ENCODE peak calls at places on chromosomes 12 and 14, in five cellular contexts. J, S, P, A and M are unnamed samples.

GRCh38 chr12:130715996-130716917 is at the start of gene RIMBP2:
- DNase-seq in J (peak), S (no peak), P (peak), A (no peak), M (peak)

GRCh38 chr14:68703093-68703492 is 89.8 kb downstream of the ZFP36L1 start:
- DNase-seq in J (no peak), S (no peak), P (no peak), A (no peak), M (no peak)

GRCh38 chr14:89757313-89757939 is 197.1 kb downstream of the EFCAB11 start:
- DNase-seq in J (no peak), S (no peak), P (no peak), A (no peak), M (no peak)

GRCh38 chr12:47741340-47741703 is 16.0 kb upstream of the ENDOU start:
- DNase-seq in J (peak), S (peak), P (no peak), A (no peak), M (peak)

GRCh38 chr12:82517027-82517426 is 158.7 kb downstream of the METTL25 start:
- DNase-seq in J (no peak), S (no peak), P (no peak), A (no peak), M (no peak)

GRCh38 chr12:131862994-131863710 is 31.3 kb upstream of the ULK1 start:
- DNase-seq in J (no peak), S (no peak), P (no peak), A (no peak), M (no peak)

GRCh38 chr14:59869381-59870255 is 958 bp downstream of the RTN1 start:
- DNase-seq in J (no peak), S (no peak), P (peak), A (no peak), M (no peak)

GRCh38 chr12:47900480-47901129 is 4.2 kb downstream of the VDR start:
- DNase-seq in J (no peak), S (no peak), P (no peak), A (no peak), M (no peak)

GRCh38 chr14:92500491-92500941 is 13.1 kb upstream of the RIN3 start:
- DNase-seq in J (no peak), S (no peak), P (peak), A (no peak), M (peak)

GRCh38 chr14:49966304-49966809 is 73.5 kb downstream of the ARF6 start:
- DNase-seq in J (no peak), S (no peak), P (no peak), A (no peak), M (no peak)

GRCh38 chr14:26125039-26125438 is 472.8 kb downstream of the NOVA1 start:
- DNase-seq in J (no peak), S (no peak), P (no peak), A (no peak), M (peak)

GRCh38 chr12:91640021-91640420 is 457.4 kb upstream of the DCN start:
- DNase-seq in J (no peak), S (no peak), P (no peak), A (no peak), M (no peak)

GRCh38 chr12:25001311-25001710 is 52.4 kb upstream of the BCAT1 start:
- DNase-seq in J (no peak), S (no peak), P (no peak), A (no peak), M (no peak)

GRCh38 chr12:115598827-115599226 is 678.7 kb downstream of the MED13L start:
- DNase-seq in J (peak), S (no peak), P (peak), A (no peak), M (peak)

GRCh38 chr14:88667555-88668273 is 104.9 kb downstream of the ZC3H14 start:
- DNase-seq in J (peak), S (peak), P (peak), A (peak), M (peak)

GRCh38 chr14:68710776-68711175 is 82.1 kb downstream of the ZFP36L1 start:
- DNase-seq in J (no peak), S (no peak), P (no peak), A (no peak), M (no peak)

GRCh38 chr12:118983147-118983824 is 1.9 kb downstream of the SRRM4 start:
- DNase-seq in J (no peak), S (no peak), P (no peak), A (no peak), M (no peak)

GRCh38 chr12:65596514-65597010 is 227.7 kb upstream of the HMGA2 start:
- DNase-seq in J (no peak), S (no peak), P (no peak), A (no peak), M (no peak)

GRCh38 chr12:50633950-50634349 is 129.2 kb downstream of the DIP2B start:
- DNase-seq in J (no peak), S (no peak), P (no peak), A (no peak), M (no peak)

GRCh38 chr12:110932048-110932447 is 11.7 kb upstream of the MYL2 start:
- DNase-seq in J (no peak), S (no peak), P (peak), A (no peak), M (no peak)

GRCh38 chr12:28378749-28379148 is 188.5 kb downstream of the CCDC91 start:
- DNase-seq in J (no peak), S (no peak), P (no peak), A (no peak), M (no peak)

GRCh38 chr14:98133806-98134205 is 1138.2 kb downstream of the BCL11B start:
- DNase-seq in J (no peak), S (no peak), P (no peak), A (no peak), M (no peak)

GRCh38 chr12:12943589-12944260 is 8.2 kb downstream of the GPRC5D start:
- DNase-seq in J (no peak), S (no peak), P (no peak), A (no peak), M (no peak)

GRCh38 chr12:19212245-19212644 is 82.7 kb downstream of the PLEKHA5 start:
- DNase-seq in J (no peak), S (no peak), P (no peak), A (no peak), M (no peak)

GRCh38 chr12:642633-643477 is 20.4 kb downstream of the NINJ2 start:
- DNase-seq in J (no peak), S (peak), P (peak), A (no peak), M (peak)

GRCh38 chr12:52151153-52151858 is 40.5 kb downstream of the KRT80 start:
- DNase-seq in J (no peak), S (no peak), P (no peak), A (no peak), M (no peak)